ENCODE peak calls at places on chromosomes 3 and 15, in seven cellular contexts. F is H7, S is upper lobe of left lung, Z is left ventricle myocardium inferior, I is cardiac muscle cell, T is stomach, C is NB4. R is an unnamed sample.

GRCh38 chr3:184177767-184178306 is 3.2 kb downstream of the AP2M1 start:
- DNase-seq in F (no peak), S (no peak), C (no peak), T (no peak), Z (no peak), I (no peak), R (no peak)

GRCh38 chr3:160091441-160091840 is 102.8 kb downstream of the IL12A start:
- DNase-seq in T (no peak), C (no peak), F (no peak), I (no peak), Z (no peak), S (no peak), R (no peak)

GRCh38 chr3:133448478-133449122 is 48.7 kb downstream of the BFSP2 start:
- DNase-seq in F (no peak), C (no peak), Z (no peak), I (no peak), T (no peak), S (peak; percentile 29), R (no peak)

GRCh38 chr15:35427091-35427490 is 118.9 kb downstream of the DPH6 start:
- DNase-seq in T (no peak), C (no peak), F (no peak), I (peak; percentile 82), Z (no peak), S (no peak), R (no peak)

GRCh38 chr15:69820819-69821218 is 276.9 kb downstream of the TLE3 start:
- DNase-seq in S (no peak), T (no peak), I (no peak), F (peak; percentile 85), C (no peak), Z (no peak), R (no peak)

GRCh38 chr3:8639585-8639984 is 5.0 kb downstream of the SSUH2 start:
- DNase-seq in F (no peak), S (no peak), T (no peak), I (no peak), C (no peak), Z (no peak), R (no peak)

GRCh38 chr3:72255191-72255590 is 470.2 kb upstream of the PROK2 start:
- DNase-seq in T (peak; percentile 48), S (no peak), C (no peak), I (peak; percentile 55), F (peak; percentile 53), Z (no peak), R (peak; percentile 72)

GRCh38 chr3:134155456-134155855 is 95.2 kb downstream of the RYK start:
- DNase-seq in T (no peak), Z (no peak), I (no peak), F (no peak), C (no peak), S (no peak), R (no peak)

GRCh38 chr15:88604381-88604951 is 16.7 kb upstream of the AEN start:
- DNase-seq in I (no peak), T (no peak), S (no peak), C (no peak), Z (no peak), F (peak; percentile 66), R (no peak)

GRCh38 chr15:88605507-88606436 is 15.4 kb upstream of the AEN start:
- DNase-seq in Z (peak; percentile 50), S (no peak), T (peak; percentile 50), I (peak; percentile 50), C (peak; percentile 37), F (peak; percentile 90), R (no peak)

GRCh38 chr15:88603885-88604284 is 17.3 kb upstream of the AEN start:
- DNase-seq in S (no peak), Z (no peak), I (no peak), F (no peak), T (no peak), C (no peak), R (no peak)

GRCh38 chr15:88606437-88606794 is 14.7 kb upstream of the AEN start:
- DNase-seq in Z (no peak), S (no peak), T (no peak), C (no peak), F (peak; percentile 46), I (no peak), R (no peak)

DNA sequence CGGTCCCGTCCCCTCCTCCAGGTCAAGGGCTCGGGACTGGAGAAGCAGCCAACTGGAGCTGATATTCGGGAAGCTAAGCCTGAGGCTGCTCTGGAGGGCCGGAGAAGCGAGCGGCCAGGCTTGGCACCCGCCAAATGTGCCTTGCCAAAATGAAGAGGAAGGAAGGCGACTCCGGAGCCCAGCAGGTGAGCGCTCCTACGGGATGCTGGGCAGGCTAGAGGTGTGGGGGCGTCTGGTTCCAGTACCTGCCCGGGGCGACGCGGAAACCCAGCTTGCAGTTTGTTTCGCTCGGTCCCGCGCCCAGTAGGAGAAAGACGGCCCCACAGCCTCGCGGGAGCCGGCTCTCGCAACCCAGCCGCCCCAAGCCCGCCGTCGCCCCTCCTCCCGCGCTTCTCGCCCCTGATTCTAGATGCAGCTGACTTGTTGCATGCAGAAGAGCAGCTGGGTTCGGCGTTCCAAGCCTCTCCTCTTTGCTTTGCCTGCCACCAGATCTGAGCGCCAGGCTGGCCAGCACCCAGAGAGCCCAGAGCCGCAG is 16.1 kb upstream of the AEN start:
- DNase-seq in S (no peak), Z (no peak), F (peak; percentile 65), C (no peak), T (no peak), I (no peak), R (no peak)
- H3K4me3 ChIP-seq in S (no peak overlapping the region), Z (peak overlapping the region; percentile 40), F (peak overlapping the region; percentile 45), C (no peak overlapping the region), T (peak overlapping the region; percentile 24), I (peak overlapping the region; percentile 19), R (peak overlapping the region; percentile 44)

GRCh38 chr15:45116482-45117326 is 2.6 kb downstream of the DUOXA2 start:
- DNase-seq in F (peak; percentile 75), I (no peak), S (no peak), Z (no peak), T (no peak), C (no peak), R (no peak)

GRCh38 chr15:45118131-45118588 is 4.0 kb downstream of the DUOXA2 start:
- DNase-seq in I (peak; percentile 94), C (peak; percentile 84), F (peak; percentile 95), T (peak; percentile 92), Z (peak; percentile 83), S (peak; percentile 87), R (peak; percentile 89)

GRCh38 chr15:45116006-45116481 is 1.9 kb downstream of the DUOXA2 start:
- DNase-seq in I (no peak), S (no peak), Z (no peak), T (no peak), F (no peak), C (no peak), R (no peak)

GRCh38 chr15:45118996-45119395 is 4.9 kb downstream of the DUOXA2 start:
- DNase-seq in F (no peak), I (no peak), C (no peak), S (no peak), Z (no peak), T (no peak), R (no peak)

DNA sequence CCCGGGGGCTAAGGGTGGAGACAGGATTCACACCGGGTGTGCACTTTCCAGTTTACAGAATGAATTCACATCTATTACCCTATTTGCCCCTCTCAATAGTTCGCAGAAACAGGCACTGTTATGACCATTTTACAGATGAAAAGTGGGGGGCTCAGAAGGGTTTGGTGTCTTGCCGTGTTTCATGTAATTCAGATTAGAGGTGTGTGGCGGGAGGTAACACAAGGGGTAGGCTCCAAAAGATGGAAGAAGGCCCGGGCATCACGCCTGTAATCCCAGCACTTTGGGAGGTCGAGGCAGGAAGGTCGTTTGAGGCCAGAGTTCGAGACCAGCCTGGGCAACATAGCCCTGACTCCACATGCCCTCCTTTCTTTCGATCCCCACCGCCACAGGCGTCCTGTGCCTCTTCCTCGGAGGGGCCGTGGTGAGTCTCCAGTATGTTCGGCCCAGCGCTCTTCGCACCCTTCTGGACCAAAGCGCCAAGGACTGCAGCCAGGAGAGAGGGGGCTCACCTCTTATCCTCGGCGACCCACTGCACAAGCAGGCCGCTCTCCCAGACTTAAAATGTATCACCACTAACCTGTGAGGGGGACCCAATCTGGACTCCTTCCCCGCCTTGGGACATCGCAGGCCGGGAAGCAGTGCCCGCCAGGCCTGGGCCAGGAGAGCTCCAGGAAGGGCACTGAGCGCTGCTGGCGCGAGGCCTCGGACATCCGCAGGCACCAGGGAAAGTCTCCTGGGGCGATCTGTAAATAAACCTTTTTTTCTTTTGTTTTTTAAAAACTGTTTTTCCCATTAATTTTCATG is 3.4 kb downstream of the DUOXA2 start:
- DNase-seq in T (no peak), S (no peak), Z (no peak), F (peak; percentile 66), C (no peak), I (no peak), R (no peak)
- H3K4me3 ChIP-seq in T (peak overlapping the region; percentile 52), S (peak overlapping the region; percentile 29), Z (peak overlapping the region; percentile 54), F (peak overlapping the region; percentile 18), C (no peak overlapping the region), I (no peak overlapping the region), R (no peak overlapping the region)

GRCh38 chr3:70072180-70072579 is 72.6 kb downstream of the SAMMSON start:
- DNase-seq in T (peak; percentile 59), S (no peak), F (no peak), I (no peak), Z (no peak), C (no peak), R (no peak)
- H3K4me3 ChIP-seq in T (peak overlapping the region; percentile 15), S (peak overlapping the region; percentile 29), F (peak overlapping the region; percentile 27), I (peak overlapping the region; percentile 11), Z (peak overlapping the region; percentile 29), C (no peak overlapping the region), R (no peak overlapping the region)

GRCh38 chr15:89206908-89207331 is 14.5 kb downstream of the RLBP1 start:
- DNase-seq in F (peak; percentile 96), S (peak; percentile 85), Z (peak; percentile 67), T (peak; percentile 78), C (peak; percentile 81), I (peak; percentile 75), R (peak; percentile 67)
- H3K4me3 ChIP-seq in F (no peak overlapping the region), S (no peak overlapping the region), Z (peak overlapping the region; percentile 24), T (no peak overlapping the region), C (no peak overlapping the region), I (no peak overlapping the region), R (peak overlapping the region; percentile 24)

GRCh38 chr3:53658613-53659193 is 164.3 kb downstream of the CACNA1D start:
- DNase-seq in T (no peak), C (no peak), F (no peak), S (no peak), I (no peak), Z (no peak), R (no peak)
- H3K4me3 ChIP-seq in T (no peak overlapping the region), C (no peak overlapping the region), F (no peak overlapping the region), S (no peak overlapping the region), I (no peak overlapping the region), Z (no peak overlapping the region), R (no peak overlapping the region)

DNA sequence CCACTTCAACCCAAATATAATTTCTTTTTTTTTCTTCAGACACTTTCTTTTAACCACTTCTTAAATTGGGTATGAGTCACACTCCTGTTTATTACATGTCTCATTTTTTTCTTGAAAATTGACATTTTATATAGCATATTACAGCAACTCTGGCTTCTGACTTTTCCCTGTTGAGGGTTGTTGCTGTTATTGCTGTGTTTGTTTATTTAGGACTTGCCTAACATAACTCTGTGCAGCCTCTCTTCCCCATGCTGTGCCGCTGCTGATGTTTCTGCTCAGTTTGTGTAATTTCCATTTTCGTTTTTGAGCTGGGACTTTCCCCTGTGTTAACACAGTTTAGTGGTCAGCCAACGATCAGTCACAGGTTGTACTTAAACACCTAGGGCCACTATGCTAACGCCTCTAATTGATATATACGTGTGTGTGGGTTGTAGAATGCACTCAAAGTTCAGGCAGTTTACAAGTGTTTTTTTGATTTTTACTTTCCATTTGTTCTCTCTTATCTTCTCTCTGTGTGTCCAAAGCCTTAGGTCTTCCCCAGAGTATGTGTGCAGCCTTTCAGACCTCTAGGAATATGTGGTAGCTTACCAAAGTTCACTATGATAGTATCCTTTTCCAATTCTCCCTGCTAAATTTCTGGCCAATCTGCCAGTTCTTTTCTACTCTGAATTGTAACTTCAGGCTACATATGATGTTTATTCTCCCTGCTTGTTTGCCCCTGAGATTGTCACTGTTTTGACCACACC is 337.2 kb downstream of the ZBTB20 start:
- DNase-seq in T (no peak), F (no peak), S (no peak), Z (no peak), I (no peak), C (no peak), R (no peak)
- H3K4me3 ChIP-seq in T (no peak overlapping the region), F (no peak overlapping the region), S (no peak overlapping the region), Z (no peak overlapping the region), I (no peak overlapping the region), C (no peak overlapping the region), R (no peak overlapping the region)

R was measured in breast epithelium.